ENCODE peak calls at places on chromosome 1, in eight cellular contexts. Q, X, M, E, T, A, B and P are unnamed samples.

GRCh38 chr1:212667223-212668139 is 32.2 kb downstream of the BATF3 start:
- DNase-seq in T (no peak), A (peak), B (no peak), X (no peak), E (peak), M (no peak), Q (peak), P (peak)

GRCh38 chr1:18945401-18945849 is 11.1 kb downstream of the IFFO2 start:
- DNase-seq in Q (no peak), B (peak), E (no peak), T (no peak), X (peak), M (no peak), A (peak), P (peak)

GRCh38 chr1:94060720-94061119 is 60.2 kb downstream of the ABCA4 start:
- DNase-seq in Q (no peak), B (no peak), T (no peak), E (no peak), X (no peak), A (no peak), M (no peak), P (no peak)

GRCh38 chr1:41915786-41916571 is 2.7 kb downstream of the HIVEP3 start:
- DNase-seq in Q (peak), A (no peak), M (no peak), X (no peak), T (no peak), E (no peak), B (no peak), P (no peak)

GRCh38 chr1:204544321-204544720 is 28.1 kb downstream of the MDM4 start:
- DNase-seq in B (no peak), T (no peak), Q (no peak), A (peak), M (no peak), X (no peak), E (no peak), P (peak)

GRCh38 chr1:165153182-165153581 is 203.3 kb downstream of the LMX1A start:
- DNase-seq in X (no peak), B (no peak), Q (no peak), T (no peak), E (no peak), A (no peak), M (no peak), P (no peak)

GRCh38 chr1:200242379-200243041 is 167.3 kb downstream of the ZNF281 start:
- DNase-seq in T (no peak), X (no peak), A (peak), B (no peak), M (no peak), Q (no peak), E (no peak), P (no peak)

GRCh38 chr1:150309758-150310495 is 11.4 kb upstream of the PRPF3 start:
- DNase-seq in T (no peak), E (no peak), M (no peak), B (no peak), Q (no peak), X (no peak), A (no peak), P (no peak)

GRCh38 chr1:18142471-18142870 is 34.9 kb downstream of the IGSF21 start:
- DNase-seq in X (no peak), A (no peak), E (no peak), M (no peak), Q (no peak), B (no peak), T (no peak), P (no peak)

GRCh38 chr1:33322109-33322508 is 1.2 kb upstream of the A3GALT2 start:
- DNase-seq in Q (no peak), A (no peak), X (peak), E (no peak), M (no peak), B (no peak), T (no peak), P (no peak)

GRCh38 chr1:209567788-209568187 is 15.7 kb upstream of the CAMK1G start:
- DNase-seq in M (no peak), X (no peak), A (peak), E (peak), Q (no peak), B (no peak), T (no peak), P (peak)

GRCh38 chr1:91736146-91736998 is 149.6 kb downstream of the TGFBR3 start:
- DNase-seq in X (peak), M (no peak), E (no peak), A (no peak), T (no peak), B (no peak), Q (no peak), P (peak)

GRCh38 chr1:147225193-147225730 is at the start of gene FMO5:
- DNase-seq in Q (peak), B (peak), E (no peak), M (peak), X (peak), T (peak), A (peak), P (no peak)

GRCh38 chr1:13996334-13996733 is 296.3 kb downstream of the PRDM2 start:
- DNase-seq in Q (no peak), B (peak), T (no peak), A (no peak), M (no peak), E (no peak), X (no peak), P (no peak)

GRCh38 chr1:23554481-23555224 is 4.6 kb downstream of the ID3 start:
- DNase-seq in A (peak), Q (peak), T (peak), M (peak), B (peak), X (peak), E (no peak), P (peak)

GRCh38 chr1:246182149-246182851 is 324.8 kb downstream of the SMYD3 start:
- DNase-seq in Q (no peak), A (no peak), B (no peak), X (no peak), T (no peak), M (no peak), E (no peak), P (no peak)

GRCh38 chr1:246178902-246179301 is 328.2 kb downstream of the SMYD3 start:
- DNase-seq in E (no peak), B (no peak), X (no peak), A (no peak), Q (no peak), T (no peak), M (no peak), P (no peak)

GRCh38 chr1:246170574-246171261 is 336.4 kb downstream of the SMYD3 start:
- DNase-seq in A (no peak), B (no peak), T (no peak), M (no peak), E (no peak), X (no peak), Q (no peak), P (no peak)

GRCh38 chr1:246181244-246181643 is 325.8 kb downstream of the SMYD3 start:
- DNase-seq in B (no peak), M (no peak), E (no peak), Q (no peak), X (no peak), A (peak), T (no peak), P (no peak)

GRCh38 chr1:246176126-246177024 is 330.7 kb downstream of the SMYD3 start:
- DNase-seq in E (no peak), A (no peak), M (no peak), X (no peak), B (no peak), T (no peak), Q (peak), P (no peak)
- TF ChIP-seq CTCF in E (no peak), A (no peak), M (no peak), X (no peak), B (no peak), T (no peak), Q (no peak), P (no peak)

GRCh38 chr1:221503268-221503667 is 238.6 kb downstream of the DUSP10 start:
- DNase-seq in A (no peak), Q (no peak), X (no peak), B (no peak), M (no peak), T (no peak), E (no peak), P (no peak)
- TF ChIP-seq CTCF in A (no peak), Q (no peak), X (no peak), B (no peak), M (no peak), T (no peak), E (no peak), P (no peak)

DNA sequence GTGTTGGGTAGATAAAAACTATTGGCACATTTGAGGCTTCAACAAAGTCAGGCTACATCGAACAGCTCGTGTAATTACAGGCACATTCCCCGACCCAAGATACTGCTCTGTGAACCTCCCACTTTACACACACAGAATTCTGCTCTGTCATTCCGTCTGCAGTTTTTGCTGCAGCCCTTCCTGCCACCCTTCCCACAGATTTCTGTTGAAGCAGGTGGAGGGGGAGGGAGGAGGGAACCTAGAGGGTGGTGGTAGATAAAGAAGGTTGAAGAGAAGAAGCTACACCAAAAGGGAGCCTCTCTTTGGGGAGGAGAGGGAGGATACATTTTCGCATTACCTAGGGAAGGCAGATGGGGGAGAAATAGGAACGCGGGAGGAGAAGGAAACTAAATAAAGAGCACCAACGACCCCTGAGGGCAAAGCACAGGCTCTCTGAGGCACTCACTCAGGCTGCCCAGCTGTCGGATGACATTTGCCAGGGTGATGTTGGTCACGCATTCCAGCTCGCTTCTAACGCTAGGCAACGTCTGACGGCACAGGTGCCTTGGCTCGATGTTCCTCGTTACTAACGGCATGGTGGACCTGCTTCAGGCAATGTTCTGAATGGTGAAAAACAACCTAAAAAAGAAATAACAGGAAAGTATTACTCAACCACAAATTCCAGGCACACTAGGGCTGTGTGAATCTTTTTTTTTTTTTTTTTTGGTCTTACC is 36.0 kb downstream of the GPR3 start:
- DNase-seq in A (peak), B (no peak), E (no peak), T (no peak), Q (no peak), X (peak), M (peak), P (no peak)
- TF ChIP-seq CTCF in A (no peak), B (no peak), E (no peak), T (no peak), Q (no peak), X (no peak), M (no peak), P (no peak)

GRCh38 chr1:184157396-184157747 is 105.8 kb downstream of the TSEN15 start:
- DNase-seq in X (no peak), T (no peak), A (no peak), Q (no peak), B (no peak), E (no peak), M (no peak), P (no peak)
- TF ChIP-seq CTCF in X (no peak), T (no peak), A (no peak), Q (no peak), B (no peak), E (no peak), M (no peak), P (no peak)

GRCh38 chr1:50667710-50668356 is 244.6 kb upstream of the DMRTA2 start:
- DNase-seq in M (no peak), T (no peak), Q (no peak), X (no peak), E (no peak), A (no peak), B (no peak), P (no peak)

GRCh38 chr1:50667272-50667671 is 244.0 kb upstream of the DMRTA2 start:
- DNase-seq in E (no peak), Q (no peak), T (no peak), B (no peak), M (no peak), X (no peak), A (no peak), P (no peak)

GRCh38 chr1:50665413-50665812 is 242.2 kb upstream of the DMRTA2 start:
- DNase-seq in M (no peak), Q (no peak), X (no peak), A (no peak), T (no peak), E (no peak), B (no peak), P (no peak)

GRCh38 chr1:50661626-50662025 is 238.4 kb upstream of the DMRTA2 start:
- DNase-seq in M (no peak), X (no peak), T (no peak), B (no peak), Q (no peak), E (no peak), A (no peak), P (peak)

DNA sequence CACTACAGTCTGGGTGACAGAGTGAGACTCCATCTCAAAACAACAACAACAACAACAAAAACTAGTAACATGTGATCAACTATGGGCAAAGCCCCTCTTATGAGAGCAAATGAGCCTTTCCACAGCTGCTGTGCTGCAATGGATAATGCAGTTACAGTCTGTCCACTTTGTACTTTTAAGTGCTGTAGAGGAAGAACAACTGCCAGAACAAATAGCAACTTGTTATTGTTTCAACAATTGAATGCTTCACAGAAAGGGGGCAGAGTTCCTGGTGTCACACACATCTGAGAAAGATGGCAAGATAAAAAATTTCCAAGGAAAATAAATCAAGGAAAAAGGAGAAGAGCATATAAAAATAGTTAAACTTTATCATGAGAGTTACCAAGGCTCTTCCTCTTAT is 243.6 kb upstream of the DMRTA2 start:
- DNase-seq in T (no peak), A (no peak), E (no peak), X (no peak), B (no peak), Q (no peak), M (no peak), P (no peak)
- TF ChIP-seq CTCF in T (no peak), A (no peak), E (no peak), X (no peak), B (no peak), Q (no peak), M (peak), P (peak)

DNA sequence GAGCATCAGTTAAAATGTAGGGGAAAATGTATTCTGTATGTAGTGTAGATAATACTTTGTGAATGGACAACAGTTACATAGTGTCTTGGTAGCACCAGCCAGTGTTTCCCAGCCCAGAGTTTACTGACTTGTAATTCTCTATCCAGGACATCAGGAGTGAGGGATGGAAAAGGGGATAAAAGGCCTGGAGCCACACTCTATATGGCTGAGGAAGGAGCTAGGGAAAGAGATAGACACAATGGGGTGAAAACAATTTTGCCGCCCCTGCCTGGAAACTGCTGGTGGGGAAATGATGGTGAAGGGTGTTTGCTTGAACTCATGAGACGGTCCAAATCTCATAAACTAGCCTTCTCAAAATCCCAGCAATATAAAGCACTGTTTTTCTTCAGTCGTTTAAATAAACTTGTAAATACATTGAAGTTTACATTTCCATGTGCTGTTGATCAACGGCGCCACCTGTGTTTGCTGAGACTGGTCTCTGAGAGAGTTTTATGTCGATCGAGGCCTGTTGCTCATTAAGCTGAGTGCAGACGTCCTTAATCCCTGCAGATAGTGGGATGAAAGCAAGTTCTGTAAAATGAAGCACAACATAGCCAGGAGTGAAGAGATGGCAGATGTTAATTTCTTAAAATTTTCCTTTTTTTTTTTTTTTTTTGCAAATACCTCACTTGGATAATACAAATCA is 27.9 kb upstream of the AGO1 start:
- DNase-seq in X (no peak), Q (no peak), M (no peak), E (no peak), B (peak), T (no peak), A (no peak), P (no peak)
- TF ChIP-seq CTCF in X (no peak), Q (no peak), M (no peak), E (no peak), B (no peak), T (no peak), A (no peak), P (peak)

GRCh38 chr1:109078317-109078716 is 2.5 kb upstream of the TAF13 start:
- DNase-seq in E (no peak), T (no peak), M (no peak), Q (no peak), A (no peak), B (no peak), X (no peak), P (no peak)

GRCh38 chr1:109080441-109081082 is 4.8 kb upstream of the TAF13 start:
- DNase-seq in T (no peak), X (no peak), A (no peak), B (no peak), M (no peak), Q (no peak), E (no peak), P (no peak)

GRCh38 chr1:109079240-109079622 is 3.4 kb upstream of the TAF13 start:
- DNase-seq in X (no peak), Q (no peak), T (no peak), M (no peak), A (no peak), B (no peak), E (no peak), P (no peak)

GRCh38 chr1:109075531-109076490 is at the start of gene TAF13:
- DNase-seq in E (peak), A (peak), Q (peak), X (peak), B (peak), M (peak), T (peak), P (peak)
- TF ChIP-seq CTCF in E (peak), A (no peak), Q (peak), X (peak), B (no peak), M (peak), T (no peak), P (peak)

DNA sequence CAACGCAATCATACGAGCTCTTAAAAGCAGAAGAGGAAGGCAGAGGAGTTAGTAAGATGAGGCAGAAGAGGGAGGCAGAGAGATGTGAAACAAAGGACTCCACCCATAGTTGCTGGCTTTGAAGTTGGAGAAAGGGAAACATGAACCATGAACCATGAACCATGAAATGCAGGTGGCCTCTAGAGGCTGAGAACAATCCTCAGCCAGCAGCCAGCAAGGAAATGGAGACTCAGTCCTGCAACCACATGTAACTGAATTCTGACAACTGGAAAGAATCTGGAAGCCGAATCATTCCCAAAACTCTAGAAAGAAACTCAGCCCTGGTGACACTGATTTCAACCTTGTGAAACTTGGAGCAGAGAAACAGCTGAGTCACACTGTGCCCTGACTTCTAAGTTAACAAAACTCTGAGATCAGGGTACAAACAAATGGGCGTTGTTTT is 10.1 kb downstream of the DIPK1A start:
- DNase-seq in T (no peak), A (peak), X (no peak), E (no peak), B (no peak), M (no peak), Q (peak), P (peak)
- TF ChIP-seq CTCF in T (no peak), A (no peak), X (no peak), E (no peak), B (no peak), M (no peak), Q (no peak), P (no peak)